ENCODE peak calls at places on chromosomes 13 and 19, in five cellular contexts. A is activated naive CD4-positive, alpha-beta T cell; K is effector CD4-positive, alpha-beta T cell; E is kidney tubule cell; W is T-helper 1 cell. C is an unnamed sample.

GRCh38 chr13:48629282-48629681 is 24.4 kb upstream of the CYSLTR2 start:
- DNase-seq in K (no peak), E (no peak), W (no peak), A (no peak), C (no peak)

GRCh38 chr19:3268326-3268725 is 43.9 kb downstream of the CELF5 start:
- DNase-seq in E (no peak), A (no peak), W (no peak), K (no peak), C (no peak)

GRCh38 chr13:46712524-46712923 is 84.4 kb downstream of the ESD start:
- DNase-seq in A (no peak), E (no peak), W (no peak), K (no peak), C (no peak)

GRCh38 chr13:68176486-68176885 is 946.4 kb upstream of the PCDH9 start:
- DNase-seq in A (no peak), K (no peak), W (no peak), E (peak; percentile 83), C (no peak)

GRCh38 chr13:76512676-76513277 is 373.4 kb downstream of the KCTD12 start:
- DNase-seq in W (no peak), K (no peak), E (peak; percentile 9), A (no peak), C (no peak)

GRCh38 chr13:79745141-79745540 is 264.2 kb downstream of the NDFIP2 start:
- DNase-seq in K (no peak), A (no peak), W (no peak), E (no peak), C (no peak)

GRCh38 chr13:49310251-49310650 is 62.5 kb downstream of the CDADC1 start:
- DNase-seq in A (no peak), K (no peak), E (no peak), W (no peak), C (no peak)

GRCh38 chr19:2252481-2253105 is 3.5 kb downstream of the AMH start:
- DNase-seq in K (no peak), W (no peak), E (no peak), A (no peak), C (no peak)

GRCh38 chr13:33328691-33329090 is 43.1 kb upstream of the STARD13 start:
- DNase-seq in E (no peak), W (no peak), A (no peak), K (no peak), C (no peak)

GRCh38 chr13:98792321-98792720 is 39.8 kb upstream of the SLC15A1 start:
- DNase-seq in A (no peak), K (no peak), W (no peak), E (no peak), C (no peak)

GRCh38 chr13:102132896-102133295 is 269.0 kb downstream of the FGF14 start:
- DNase-seq in A (no peak), K (no peak), E (no peak), W (no peak), C (no peak)

GRCh38 chr19:10044390-10044789 is 31.1 kb downstream of the RDH8 start:
- DNase-seq in W (no peak), A (no peak), E (no peak), K (no peak), C (no peak)

GRCh38 chr19:28426902-28427232 is 786.1 kb downstream of the UQCRFS1 start:
- DNase-seq in K (no peak), A (no peak), E (peak; percentile 85), W (no peak), C (no peak)

GRCh38 chr13:62432906-62433305 is 1017.3 kb upstream of the PCDH20 start:
- DNase-seq in K (no peak), W (no peak), A (no peak), E (no peak), C (no peak)

GRCh38 chr13:42011601-42012401 is 36.6 kb upstream of the DGKH start:
- DNase-seq in A (no peak), E (no peak), W (no peak), K (no peak), C (no peak)

GRCh38 chr19:33670398-33670797 is 48.6 kb downstream of the CHST8 start:
- DNase-seq in E (no peak), A (no peak), K (no peak), W (no peak), C (no peak)

GRCh38 chr13:32209670-32210069 is 105.5 kb downstream of the ZAR1L start:
- DNase-seq in K (no peak), W (no peak), E (no peak), A (no peak), C (no peak)

GRCh38 chr13:43307921-43308433 is 284.6 kb downstream of the DNAJC15 start:
- DNase-seq in A (no peak), K (no peak), W (no peak), E (peak; percentile 95), C (no peak)

GRCh38 chr19:8609210-8610040 is 1.1 kb downstream of the ADAMTS10 start:
- DNase-seq in A (no peak), K (no peak), E (peak; percentile 39), W (no peak), C (no peak)

GRCh38 chr19:1211494-1212234 is 6.1 kb downstream of the STK11 start:
- DNase-seq in A (no peak), W (no peak), E (no peak), K (no peak), C (no peak)

GRCh38 chr19:48319647-48320537 is 5.5 kb upstream of the EMP3 start:
- DNase-seq in K (peak; percentile 79), E (peak; percentile 76), A (peak; percentile 57), W (peak; percentile 71), C (peak; percentile 69)

GRCh38 chr19:4636151-4636717 is 3.1 kb upstream of the TNFAIP8L1 start:
- DNase-seq in K (peak; percentile 67), E (peak; percentile 53), A (peak; percentile 64), W (peak; percentile 65), C (peak; percentile 73)

GRCh38 chr19:30159636-30160035 is 212.5 kb upstream of the ZNF536 start:
- DNase-seq in A (no peak), W (no peak), E (no peak), K (no peak), C (no peak)

GRCh38 chr13:40116008-40116407 is 460.5 kb downstream of the COG6 start:
- DNase-seq in K (peak; percentile 17), A (no peak), W (no peak), E (peak; percentile 87), C (peak; percentile 55)

GRCh38 chr19:13920940-13921744 is 15.1 kb downstream of the CC2D1A start:
- DNase-seq in A (no peak), K (peak; percentile 20), E (peak; percentile 31), W (no peak), C (peak; percentile 21)

GRCh38 chr19:34556500-34556899 is 74.9 kb downstream of the WTIP start:
- DNase-seq in K (no peak), A (no peak), W (no peak), E (peak; percentile 7), C (peak; percentile 0)

GRCh38 chr13:100835695-100836094 is 161.1 kb upstream of the TMTC4 start:
- DNase-seq in W (no peak), A (no peak), E (no peak), K (no peak), C (no peak)

GRCh38 chr13:99484405-99484981 is 16.8 kb upstream of the TM9SF2 start:
- DNase-seq in K (no peak), E (no peak), W (no peak), A (no peak), C (no peak)

GRCh38 chr13:51339354-51339753 is at the start of gene SERPINE3:
- DNase-seq in W (no peak), E (no peak), K (no peak), A (no peak), C (no peak)

GRCh38 chr13:113232208-113233003 is 23.0 kb downstream of the CUL4A start:
- DNase-seq in E (no peak), K (no peak), A (no peak), W (no peak), C (no peak)

GRCh38 chr13:94329754-94330551 is 149.5 kb downstream of the DCT start:
- DNase-seq in E (peak; percentile 86), A (no peak), K (no peak), W (no peak), C (no peak)

GRCh38 chr19:7872306-7873204 is 1.6 kb downstream of the PRR36 start:
- DNase-seq in K (no peak), W (no peak), A (no peak), E (no peak), C (no peak)

GRCh38 chr13:65943024-65943423 is 1287.1 kb downstream of the PCDH9 start:
- DNase-seq in K (no peak), W (no peak), E (no peak), A (no peak), C (no peak)

GRCh38 chr19:23527797-23528196 is 132.5 kb upstream of the ZNF91 start:
- DNase-seq in A (no peak), E (peak; percentile 39), W (no peak), K (no peak), C (no peak)

GRCh38 chr19:5448374-5448773 is 6.8 kb upstream of the ZNRF4 start:
- DNase-seq in K (no peak), A (no peak), W (no peak), E (no peak), C (no peak)

GRCh38 chr19:10285393-10285792 is 1.4 kb upstream of the ICAM4 start:
- DNase-seq in K (no peak), W (no peak), E (no peak), A (no peak), C (no peak)

GRCh38 chr19:4456843-4457653 is 546 bp downstream of the UBXN6 start:
- DNase-seq in A (no peak), W (peak; percentile 41), E (no peak), K (peak; percentile 44), C (no peak)

GRCh38 chr13:44649834-44650233 is 73.7 kb upstream of the TSC22D1 start:
- DNase-seq in E (no peak), W (no peak), K (no peak), A (no peak), C (no peak)

GRCh38 chr13:95296326-95296939 is 4.8 kb downstream of the ABCC4 start:
- DNase-seq in E (peak; percentile 62), A (no peak), K (no peak), W (no peak), C (no peak)

GRCh38 chr19:49879243-49879960 is 1.9 kb downstream of the TBC1D17 start:
- DNase-seq in K (no peak), E (no peak), W (no peak), A (no peak), C (no peak)

C was measured in CD4-positive, CD25-positive, alpha-beta regulatory T cell.